ENCODE peak calls at places on chromosomes 11 and 22, in six cellular contexts. I, X, L, M, E and W are unnamed samples.

GRCh38 chr11:17597770-17598169 is 50.7 kb downstream of the OTOG start:
- DNase-seq in I (no peak), X (no peak), L (no peak), M (no peak), E (no peak), W (no peak)

GRCh38 chr11:114307524-114308203 is 11.5 kb downstream of the NNMT start:
- DNase-seq in I (peak), X (peak), L (peak), M (peak), E (peak), W (no peak)

GRCh38 chr11:64110465-64111375 is 55.2 kb downstream of the MACROD1 start:
- DNase-seq in I (no peak), X (no peak), L (no peak), M (no peak), E (no peak), W (no peak)

GRCh38 chr11:27390959-27391326 is 27.9 kb upstream of the CCDC34 start:
- DNase-seq in I (no peak), X (peak), L (no peak), M (peak), E (no peak), W (no peak)

GRCh38 chr11:74870485-74870884 is 78.4 kb downstream of the XRRA1 start:
- DNase-seq in I (peak), X (peak), L (no peak), M (peak), E (peak), W (peak)

GRCh38 chr22:43015677-43016042 is 711 bp upstream of the PACSIN2 start:
- DNase-seq in I (no peak), X (no peak), L (no peak), M (no peak), E (no peak), W (no peak)

GRCh38 chr11:72954860-72955259 is 140.6 kb downstream of the ATG16L2 start:
- DNase-seq in I (no peak), X (no peak), L (no peak), M (no peak), E (no peak), W (no peak)

GRCh38 chr11:129636926-129637325 is 178.7 kb upstream of the TMEM45B start:
- DNase-seq in I (no peak), X (no peak), L (no peak), M (peak), E (no peak), W (no peak)

GRCh38 chr11:13283636-13284035 is 6.0 kb downstream of the BMAL1 start:
- DNase-seq in I (no peak), X (no peak), L (no peak), M (no peak), E (no peak), W (no peak)

GRCh38 chr11:10866893-10867331 is 9.1 kb upstream of the ZBED5 start:
- DNase-seq in I (peak), X (peak), L (no peak), M (peak), E (peak), W (peak)

GRCh38 chr11:117045196-117045595 is 53.0 kb downstream of the SIK3 start:
- DNase-seq in I (peak), X (peak), L (peak), M (peak), E (no peak), W (no peak)

GRCh38 chr11:58222730-58223129 is 6.0 kb downstream of the OR10Q1 start:
- DNase-seq in I (no peak), X (no peak), L (no peak), M (no peak), E (no peak), W (no peak)

GRCh38 chr11:44952500-44953260 is 2.0 kb upstream of the TP53I11 start:
- DNase-seq in I (no peak), X (no peak), L (no peak), M (no peak), E (no peak), W (no peak)

GRCh38 chr11:109422755-109423113 is 744 bp downstream of the C11orf87 start:
- DNase-seq in I (no peak), X (peak), L (no peak), M (peak), E (no peak), W (peak)

GRCh38 chr11:117384045-117384444 is 56.4 kb downstream of the CEP164 start:
- DNase-seq in I (no peak), X (peak), L (no peak), M (peak), E (no peak), W (no peak)

GRCh38 chr11:70501026-70501901 is 102.9 kb downstream of the CTTN start:
- DNase-seq in I (no peak), X (no peak), L (no peak), M (peak), E (no peak), W (peak)

GRCh38 chr11:14357843-14358728 is 897 bp downstream of the RRAS2 start:
- DNase-seq in I (peak), X (peak), L (peak), M (peak), E (peak), W (peak)

GRCh38 chr11:125679397-125679796 is 1.2 kb downstream of the ACRV1 start:
- DNase-seq in I (no peak), X (peak), L (no peak), M (peak), E (no peak), W (no peak)

GRCh38 chr11:117907276-117908110 is 21.7 kb downstream of the TMPRSS13 start:
- DNase-seq in I (peak), X (peak), L (peak), M (peak), E (peak), W (peak)

GRCh38 chr11:95466406-95466805 is 235.4 kb upstream of the SESN3 start:
- DNase-seq in I (no peak), X (no peak), L (no peak), M (no peak), E (peak), W (no peak)

GRCh38 chr11:34158661-34159060 is 53.2 kb downstream of the NAT10 start:
- DNase-seq in I (peak), X (no peak), L (no peak), M (no peak), E (no peak), W (no peak)

GRCh38 chr11:27720277-27720830 is 20.1 kb upstream of the BDNF start:
- DNase-seq in I (peak), X (peak), L (peak), M (peak), E (no peak), W (no peak)

GRCh38 chr11:76038608-76039007 is 167.7 kb downstream of the WNT11 start:
- DNase-seq in I (no peak), X (no peak), L (no peak), M (no peak), E (no peak), W (no peak)

GRCh38 chr11:111598546-111598945 is 3.7 kb upstream of the SIK2 start:
- DNase-seq in I (no peak), X (peak), L (no peak), M (peak), E (no peak), W (no peak)

GRCh38 chr11:827146-827860 is 416 bp upstream of the CRACR2B start:
- DNase-seq in I (peak), X (no peak), L (peak), M (peak), E (peak), W (no peak)

GRCh38 chr11:114209904-114210303 is 86.3 kb upstream of the NNMT start:
- DNase-seq in I (no peak), X (no peak), L (no peak), M (no peak), E (no peak), W (no peak)

GRCh38 chr11:107741044-107741823 is 29.4 kb upstream of the SLN start:
- DNase-seq in I (peak), X (peak), L (no peak), M (peak), E (peak), W (peak)

GRCh38 chr22:20552450-20552894 is 45.1 kb downstream of the MED15 start:
- DNase-seq in I (no peak), X (peak), L (peak), M (peak), E (no peak), W (peak)

GRCh38 chr11:62591448-62592215 is at the start of gene TUT1:
- DNase-seq in I (peak), X (peak), L (peak), M (peak), E (peak), W (peak)

GRCh38 chr22:46042786-46043185 is 65.8 kb upstream of the WNT7B start:
- DNase-seq in I (no peak), X (no peak), L (no peak), M (peak), E (no peak), W (no peak)

GRCh38 chr11:19605500-19606371 is 106.9 kb upstream of the NAV2 start:
- DNase-seq in I (no peak), X (peak), L (no peak), M (peak), E (no peak), W (peak)

GRCh38 chr11:123166095-123166559 is 28.9 kb downstream of the CLMP start:
- DNase-seq in I (peak), X (peak), L (peak), M (peak), E (peak), W (peak)

GRCh38 chr11:128568166-128568778 is 19.1 kb downstream of the ETS1 start:
- DNase-seq in I (no peak), X (no peak), L (no peak), M (no peak), E (peak), W (no peak)

DNA sequence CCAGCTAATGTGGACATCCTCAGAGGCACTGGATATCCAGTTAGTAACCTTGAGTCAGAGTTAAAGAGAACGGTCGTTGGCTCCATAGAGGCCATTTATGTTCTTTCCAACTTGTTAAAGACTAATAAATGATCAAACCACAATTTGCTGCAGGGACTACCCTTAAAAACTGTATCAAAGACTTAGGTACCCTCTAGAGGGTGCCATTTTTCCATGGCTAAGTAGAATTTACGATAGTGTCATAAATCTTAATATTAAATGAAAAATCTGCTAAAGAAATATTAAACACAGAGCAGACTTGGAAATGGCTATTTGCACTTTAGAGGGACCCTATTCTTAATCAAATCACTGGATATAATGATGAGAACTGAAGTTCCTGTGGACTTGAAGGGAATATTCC is 685.2 kb upstream of the CHORDC1 start:
- DNase-seq in I (no peak), X (no peak), L (no peak), M (no peak), E (no peak), W (no peak)
- TF ChIP-seq CTCF in I (no peak), X (no peak), L (no peak), M (no peak), E (no peak), W (peak)

GRCh38 chr22:47850644-47851151 is 1088.2 kb downstream of the TBC1D22A start:
- DNase-seq in I (peak), X (no peak), L (no peak), M (no peak), E (no peak), W (no peak)

GRCh38 chr22:47846206-47846605 is 1083.8 kb downstream of the TBC1D22A start:
- DNase-seq in I (no peak), X (no peak), L (no peak), M (no peak), E (no peak), W (no peak)

GRCh38 chr22:47848384-47848920 is 1086.0 kb downstream of the TBC1D22A start:
- DNase-seq in I (no peak), X (no peak), L (no peak), M (no peak), E (no peak), W (no peak)

GRCh38 chr22:47851586-47851985 is 1089.1 kb downstream of the TBC1D22A start:
- DNase-seq in I (no peak), X (no peak), L (no peak), M (no peak), E (no peak), W (no peak)

DNA sequence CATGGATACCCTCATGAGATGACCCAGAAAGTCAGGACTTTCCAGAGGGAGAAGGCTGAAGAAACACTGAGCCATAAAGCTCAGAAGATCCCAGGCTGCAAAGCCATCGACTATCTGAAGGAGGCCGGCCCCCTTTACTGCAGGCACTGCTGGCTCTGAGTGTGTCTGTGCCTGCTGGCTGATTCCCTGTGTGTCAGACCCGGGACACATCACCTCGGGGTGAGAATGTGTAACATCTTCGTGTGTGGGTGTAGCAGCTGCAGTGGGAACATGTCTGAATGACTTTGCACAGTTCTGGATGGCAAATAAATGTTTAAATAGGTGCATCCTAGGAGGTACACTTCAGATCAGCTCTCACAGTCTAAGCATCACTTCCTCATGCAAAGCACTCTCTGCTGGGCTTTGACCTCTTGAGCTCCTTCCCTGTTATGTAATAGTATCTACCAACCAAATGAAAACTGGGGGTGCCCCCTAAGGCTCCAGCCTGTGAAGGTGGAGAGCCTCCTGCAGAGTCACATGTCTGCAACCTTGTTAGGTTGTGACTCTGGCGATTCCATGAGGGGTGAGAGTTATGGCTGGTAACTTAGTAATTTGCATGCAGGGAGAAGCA is 1084.9 kb downstream of the TBC1D22A start:
- DNase-seq in I (no peak), X (no peak), L (no peak), M (no peak), E (no peak), W (no peak)
- H3K4me3 ChIP-seq in I (no peak), X (no peak), L (no peak), M (no peak), E (no peak), W (no peak)

GRCh38 chr22:49699476-49699875 is 128.2 kb downstream of the BRD1 start:
- DNase-seq in I (no peak), X (no peak), L (no peak), M (no peak), E (no peak), W (no peak)

GRCh38 chr22:49703391-49703926 is 124.2 kb downstream of the BRD1 start:
- DNase-seq in I (no peak), X (no peak), L (no peak), M (no peak), E (no peak), W (no peak)

GRCh38 chr22:49699928-49700498 is 127.7 kb downstream of the BRD1 start:
- DNase-seq in I (no peak), X (no peak), L (no peak), M (no peak), E (no peak), W (no peak)

GRCh38 chr22:49702068-49702397 is 125.6 kb downstream of the BRD1 start:
- DNase-seq in I (no peak), X (no peak), L (no peak), M (no peak), E (no peak), W (no peak)

DNA sequence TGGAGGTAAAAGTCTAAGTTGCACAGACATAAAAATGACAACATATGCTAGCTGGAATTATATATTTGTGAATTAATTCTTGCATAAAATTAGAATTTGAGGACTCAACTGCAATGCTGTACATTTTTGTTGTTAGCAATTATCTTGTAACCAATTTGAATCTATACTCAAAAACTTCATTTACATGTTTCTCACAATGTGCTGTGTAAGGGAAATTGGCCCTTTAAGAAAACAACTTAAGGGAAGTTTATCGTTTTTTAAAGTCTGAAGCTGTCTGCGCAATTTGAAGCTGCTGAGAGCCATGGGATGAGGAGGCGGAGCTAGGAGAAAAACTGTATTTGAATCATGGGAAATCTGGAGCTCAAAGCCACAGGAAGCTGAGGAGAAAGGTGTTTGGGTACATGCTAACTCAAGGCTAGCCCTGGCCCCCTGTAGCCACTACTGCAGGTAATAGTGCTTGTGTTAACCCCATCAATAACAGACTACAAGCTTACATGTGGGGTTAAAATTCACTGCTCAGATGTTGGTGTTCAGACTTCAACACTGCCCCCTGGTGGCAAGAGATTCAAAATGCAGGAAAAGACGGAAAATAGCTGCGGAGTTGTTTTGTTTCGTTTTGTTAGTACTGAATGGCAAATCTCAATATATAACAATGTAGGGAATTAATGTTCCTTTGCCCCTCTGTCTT is 126.1 kb downstream of the BRD1 start:
- DNase-seq in I (peak), X (no peak), L (no peak), M (no peak), E (peak), W (no peak)
- TF ChIP-seq CTCF in I (peak), X (peak), L (peak), M (peak), E (peak), W (peak)

DNA sequence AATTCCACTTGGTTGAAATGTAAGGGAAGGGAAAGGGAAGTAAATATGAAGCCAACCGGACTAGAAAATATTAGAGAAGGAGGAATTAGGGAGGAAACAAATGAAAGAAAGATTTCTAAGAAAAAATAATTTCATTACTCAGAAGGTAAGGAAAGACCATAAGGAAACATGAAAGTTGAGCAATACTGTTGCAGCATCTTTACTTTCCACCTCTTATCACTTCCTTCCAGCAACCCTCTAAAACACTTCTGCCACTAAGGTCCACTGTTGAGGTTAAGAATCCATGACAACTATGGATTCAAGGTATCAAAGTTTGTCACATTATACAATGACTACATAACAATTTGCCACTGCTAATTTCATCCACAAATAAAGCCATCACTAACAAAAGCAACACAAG is 308.6 kb downstream of the DLG2 start:
- DNase-seq in I (no peak), X (no peak), L (no peak), M (no peak), E (no peak), W (no peak)
- H3K4me3 ChIP-seq in I (no peak), X (no peak), L (no peak), M (no peak), E (no peak), W (no peak)

GRCh38 chr11:104259121-104259610 is 95.2 kb upstream of the PDGFD start:
- DNase-seq in I (no peak), X (peak), L (no peak), M (no peak), E (no peak), W (peak)

GRCh38 chr11:104256525-104256924 is 92.6 kb upstream of the PDGFD start:
- DNase-seq in I (no peak), X (peak), L (no peak), M (peak), E (no peak), W (no peak)

DNA sequence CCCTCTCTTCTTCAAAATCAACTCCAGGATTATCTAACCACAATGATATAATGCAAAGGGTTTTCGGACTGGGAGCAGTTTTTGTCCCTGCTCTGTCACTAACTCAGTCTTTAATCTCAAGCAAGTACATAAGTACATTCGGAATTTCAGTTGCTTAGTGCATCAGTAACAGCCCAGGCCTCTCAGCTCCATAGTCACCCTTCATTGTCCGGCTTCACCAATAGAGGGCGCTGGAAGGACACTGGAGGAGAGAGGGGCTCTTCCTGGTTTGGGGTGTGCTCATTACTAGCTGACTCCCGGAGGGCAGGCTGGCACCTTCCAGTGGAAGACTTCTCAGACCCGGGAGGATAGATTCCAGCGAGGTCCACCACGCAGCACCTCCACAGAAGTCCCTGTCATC is 90.4 kb upstream of the PDGFD start:
- DNase-seq in I (peak), X (peak), L (peak), M (peak), E (peak), W (peak)
- TF ChIP-seq CTCF in I (peak), X (peak), L (peak), M (peak), E (peak), W (peak)

GRCh38 chr11:67633758-67634365 is 4.1 kb upstream of the NUDT8 start:
- DNase-seq in I (no peak), X (no peak), L (peak), M (no peak), E (no peak), W (no peak)
- H3K4me3 ChIP-seq in I (no peak), X (no peak), L (no peak), M (no peak), E (no peak), W (no peak)

GRCh38 chr22:41127447-41127846 is 35.1 kb downstream of the EP300 start:
- DNase-seq in I (no peak), X (no peak), L (no peak), M (no peak), E (peak), W (no peak)
- TF ChIP-seq CTCF in I (no peak), X (no peak), L (no peak), M (no peak), E (no peak), W (no peak)

GRCh38 chr11:121394785-121395184 is 57.3 kb upstream of the SORL1 start:
- DNase-seq in I (no peak), X (no peak), L (no peak), M (no peak), E (peak), W (no peak)
- H3K4me3 ChIP-seq in I (no peak), X (no peak), L (no peak), M (no peak), E (no peak), W (no peak)